ENCODE peak calls at places on chromosomes 7 and 10, in nine cellular contexts. A, C, D, R, M, B, L, S and K are unnamed samples.
A peak's percentile ranks its signal among the peaks of the same experiment; 100 is the strongest.

GRCh38 chr7:103712991-103713778 is 267.2 kb upstream of the SLC26A5 start:
- DNase-seq in A (no peak), S (no peak), B (no peak), L (no peak), M (peak; percentile 7), C (no peak), R (no peak), D (no peak), K (no peak)

GRCh38 chr7:133301444-133301843 is 48.6 kb downstream of the EXOC4 start:
- DNase-seq in L (no peak), M (no peak), A (no peak), B (no peak), C (no peak), S (no peak), D (no peak), R (no peak), K (no peak)

GRCh38 chr7:24701232-24701898 is 55.9 kb downstream of the GSDME start:
- DNase-seq in C (no peak), A (no peak), R (no peak), L (no peak), D (no peak), M (peak; percentile 91), B (no peak), S (no peak), K (no peak)

GRCh38 chr7:126819197-126819484 is 433.6 kb downstream of the GRM8 start:
- DNase-seq in B (no peak), S (no peak), L (no peak), D (no peak), R (no peak), A (no peak), M (no peak), C (no peak), K (no peak)

GRCh38 chr10:519716-520401 is 169.6 kb downstream of the DIP2C start:
- DNase-seq in B (no peak), M (no peak), D (no peak), L (no peak), S (peak; percentile 20), A (no peak), C (no peak), R (no peak), K (no peak)

GRCh38 chr7:111082351-111082750 is 8.6 kb upstream of the LRRN3 start:
- DNase-seq in M (peak; percentile 60), C (no peak), A (no peak), B (no peak), L (no peak), D (no peak), S (no peak), R (no peak), K (no peak)

GRCh38 chr7:119270644-119271043 is 1002.3 kb upstream of the KCND2 start:
- DNase-seq in D (no peak), B (no peak), A (no peak), M (no peak), C (no peak), L (no peak), R (no peak), S (no peak), K (no peak)

GRCh38 chr7:113582471-113582870 is 336.3 kb downstream of the PPP1R3A start:
- DNase-seq in D (no peak), A (no peak), R (no peak), B (no peak), C (no peak), L (no peak), S (no peak), M (no peak), K (no peak)

GRCh38 chr7:5217396-5217795 is 27.4 kb downstream of the WIPI2 start:
- DNase-seq in C (no peak), M (no peak), L (no peak), S (no peak), A (no peak), R (no peak), B (no peak), D (no peak), K (no peak)

GRCh38 chr10:124719213-124719851 is 24.8 kb downstream of the FAM53B start:
- DNase-seq in B (peak; percentile 84), M (peak; percentile 81), D (peak; percentile 76), C (peak; percentile 68), R (peak; percentile 76), L (peak; percentile 68), A (no peak), S (no peak), K (peak; percentile 78)

GRCh38 chr7:75565129-75565528 is 73.0 kb downstream of the SPDYE5 start:
- DNase-seq in R (no peak), C (no peak), S (no peak), M (peak; percentile 92), L (no peak), D (no peak), A (no peak), B (no peak), K (no peak)

GRCh38 chr10:3102721-3103410 is 35.5 kb downstream of the PFKP start:
- DNase-seq in R (no peak), M (no peak), C (no peak), A (no peak), S (no peak), D (no peak), B (no peak), L (no peak), K (no peak)

GRCh38 chr10:91652364-91652763 is 19.5 kb upstream of the PPP1R3C start:
- DNase-seq in L (no peak), A (no peak), S (no peak), R (no peak), D (no peak), M (peak; percentile 98), C (no peak), B (no peak), K (no peak)

GRCh38 chr7:26398436-26399308 is 107.0 kb downstream of the SNX10 start:
- DNase-seq in S (peak; percentile 85), R (peak; percentile 64), B (peak; percentile 87), A (no peak), D (peak; percentile 46), M (no peak), L (peak; percentile 24), C (peak; percentile 36), K (no peak)

GRCh38 chr7:130884437-130885417 is 150.7 kb upstream of the KLF14 start:
- DNase-seq in A (no peak), L (no peak), D (no peak), C (no peak), M (no peak), B (no peak), R (no peak), S (no peak), K (no peak)

GRCh38 chr10:79128923-79129305 is 60.1 kb downstream of the ZMIZ1 start:
- DNase-seq in B (no peak), M (no peak), D (no peak), R (no peak), S (no peak), C (no peak), L (no peak), A (no peak), K (no peak)

GRCh38 chr10:61284222-61284890 is 168.8 kb downstream of the TMEM26 start:
- DNase-seq in A (no peak), B (peak; percentile 24), R (no peak), C (no peak), D (no peak), L (no peak), M (peak; percentile 78), S (peak; percentile 3), K (no peak)

GRCh38 chr7:74405191-74405898 is 48.4 kb upstream of the GTF2IRD1 start:
- DNase-seq in S (peak; percentile 53), R (peak; percentile 19), C (no peak), L (no peak), A (no peak), M (no peak), B (no peak), D (no peak), K (no peak)

GRCh38 chr10:115818015-115818414 is 455.0 kb downstream of the GFRA1 start:
- DNase-seq in R (no peak), B (no peak), M (peak; percentile 3), L (no peak), S (no peak), C (no peak), A (no peak), D (no peak), K (no peak)

GRCh38 chr10:115093776-115094361 is 704 bp downstream of the ATRNL1 start:
- DNase-seq in C (no peak), R (peak; percentile 23), A (no peak), B (peak; percentile 19), L (no peak), S (peak; percentile 18), D (peak; percentile 11), M (no peak), K (no peak)

GRCh38 chr7:5428470-5429252 is 5.0 kb upstream of the TNRC18 start:
- DNase-seq in D (peak; percentile 44), R (peak; percentile 32), B (no peak), C (peak; percentile 48), S (peak; percentile 81), M (peak; percentile 83), A (no peak), L (no peak), K (no peak)

GRCh38 chr7:111043533-111043932 is 47.4 kb upstream of the LRRN3 start:
- DNase-seq in S (no peak), A (no peak), R (no peak), C (no peak), L (no peak), B (no peak), M (no peak), D (no peak), K (no peak)

GRCh38 chr10:31604141-31604540 is 285.1 kb downstream of the ZEB1 start:
- DNase-seq in D (no peak), A (no peak), B (no peak), S (no peak), C (no peak), L (no peak), M (peak; percentile 38), R (no peak), K (no peak)

GRCh38 chr10:98422182-98422581 is 7.2 kb upstream of the PYROXD2 start:
- DNase-seq in R (no peak), M (no peak), C (no peak), D (no peak), A (no peak), S (no peak), B (no peak), L (no peak), K (no peak)

GRCh38 chr7:111784311-111784710 is 222.0 kb upstream of the IMMP2L start:
- DNase-seq in C (no peak), D (no peak), B (no peak), R (no peak), S (no peak), L (no peak), A (no peak), M (no peak), K (no peak)

GRCh38 chr10:38094923-38095574 is 912 bp downstream of the ZNF37A start:
- DNase-seq in B (no peak), R (no peak), C (no peak), A (no peak), M (no peak), S (no peak), L (peak; percentile 2), D (no peak), K (no peak)

GRCh38 chr7:130966246-130967009 is 232.4 kb upstream of the KLF14 start:
- DNase-seq in L (no peak), S (no peak), D (peak; percentile 60), C (no peak), M (peak; percentile 87), B (no peak), A (no peak), R (peak; percentile 28), K (no peak)

GRCh38 chr10:89373916-89374711 is 3.7 kb upstream of the IFIT1B start:
- DNase-seq in S (no peak), L (no peak), A (no peak), B (no peak), C (peak; percentile 46), M (peak; percentile 94), D (no peak), R (no peak), K (no peak)

GRCh38 chr7:93622036-93622714 is 47.7 kb upstream of the CALCR start:
- DNase-seq in C (no peak), D (no peak), M (peak; percentile 25), A (no peak), S (peak; percentile 50), L (no peak), R (no peak), B (no peak), K (no peak)

GRCh38 chr7:126881315-126881714 is 371.4 kb downstream of the GRM8 start:
- DNase-seq in M (no peak), R (no peak), B (no peak), S (no peak), C (no peak), A (no peak), D (no peak), L (no peak), K (no peak)

GRCh38 chr10:11424456-11425287 is 186.8 kb downstream of the USP6NL start:
- DNase-seq in M (peak; percentile 41), B (no peak), C (peak; percentile 4), L (no peak), A (no peak), R (no peak), D (no peak), S (peak; percentile 1), K (no peak)